ENCODE peak calls at places on chromosomes 2 and 18, in seven cellular contexts. I, K, P, L, E, H and Y are unnamed samples.

GRCh38 chr2:220188031-220188430 is 560.6 kb downstream of the SLC4A3 start:
- DNase-seq in H (no peak), E (no peak), I (peak), K (no peak), P (no peak), L (no peak), Y (no peak)

GRCh38 chr2:108579631-108580030 is 45.4 kb downstream of the LIMS1 start:
- DNase-seq in E (peak), K (peak), H (no peak), I (no peak), P (no peak), L (no peak), Y (no peak)

GRCh38 chr2:69907216-69907615 is 7.7 kb upstream of the MXD1 start:
- DNase-seq in I (no peak), H (no peak), P (no peak), L (no peak), E (no peak), K (no peak), Y (no peak)

GRCh38 chr2:37874470-37874869 is 50.6 kb upstream of the RMDN2 start:
- DNase-seq in I (no peak), L (no peak), P (no peak), K (no peak), E (no peak), H (no peak), Y (no peak)

GRCh38 chr18:12911928-12912703 is 28.1 kb upstream of the PTPN2 start:
- DNase-seq in I (no peak), L (no peak), E (no peak), H (no peak), K (no peak), P (no peak), Y (no peak)

GRCh38 chr2:176492583-176492982 is 223.3 kb downstream of the MTX2 start:
- DNase-seq in E (no peak), H (no peak), P (no peak), K (no peak), L (no peak), I (no peak), Y (no peak)

GRCh38 chr2:169480079-169480465 is 778 bp downstream of the BBS5 start:
- DNase-seq in K (no peak), I (no peak), P (no peak), H (no peak), L (no peak), E (no peak), Y (no peak)

GRCh38 chr2:1744446-1745170 is at the start of gene PXDN:
- DNase-seq in K (no peak), L (no peak), I (no peak), E (no peak), P (peak), H (peak), Y (no peak)

GRCh38 chr2:216796096-216796840 is 63.6 kb downstream of the TNP1 start:
- DNase-seq in K (no peak), L (no peak), H (no peak), P (no peak), I (no peak), E (no peak), Y (no peak)

GRCh38 chr2:73700661-73701447 is 36.3 kb downstream of the TPRKB start:
- DNase-seq in E (peak), L (no peak), P (no peak), H (no peak), K (no peak), I (peak), Y (no peak)

GRCh38 chr2:172698041-172698863 is 37.4 kb upstream of the RAPGEF4 start:
- DNase-seq in I (peak), L (no peak), P (no peak), K (no peak), H (no peak), E (no peak), Y (no peak)

GRCh38 chr2:234967874-234968208 is 16.0 kb downstream of the SH3BP4 start:
- DNase-seq in P (no peak), K (no peak), L (no peak), E (no peak), H (no peak), I (no peak), Y (no peak)

GRCh38 chr2:120465012-120465700 is 119.2 kb downstream of the INHBB start:
- DNase-seq in P (no peak), E (no peak), H (no peak), K (no peak), L (no peak), I (no peak), Y (no peak)

DNA sequence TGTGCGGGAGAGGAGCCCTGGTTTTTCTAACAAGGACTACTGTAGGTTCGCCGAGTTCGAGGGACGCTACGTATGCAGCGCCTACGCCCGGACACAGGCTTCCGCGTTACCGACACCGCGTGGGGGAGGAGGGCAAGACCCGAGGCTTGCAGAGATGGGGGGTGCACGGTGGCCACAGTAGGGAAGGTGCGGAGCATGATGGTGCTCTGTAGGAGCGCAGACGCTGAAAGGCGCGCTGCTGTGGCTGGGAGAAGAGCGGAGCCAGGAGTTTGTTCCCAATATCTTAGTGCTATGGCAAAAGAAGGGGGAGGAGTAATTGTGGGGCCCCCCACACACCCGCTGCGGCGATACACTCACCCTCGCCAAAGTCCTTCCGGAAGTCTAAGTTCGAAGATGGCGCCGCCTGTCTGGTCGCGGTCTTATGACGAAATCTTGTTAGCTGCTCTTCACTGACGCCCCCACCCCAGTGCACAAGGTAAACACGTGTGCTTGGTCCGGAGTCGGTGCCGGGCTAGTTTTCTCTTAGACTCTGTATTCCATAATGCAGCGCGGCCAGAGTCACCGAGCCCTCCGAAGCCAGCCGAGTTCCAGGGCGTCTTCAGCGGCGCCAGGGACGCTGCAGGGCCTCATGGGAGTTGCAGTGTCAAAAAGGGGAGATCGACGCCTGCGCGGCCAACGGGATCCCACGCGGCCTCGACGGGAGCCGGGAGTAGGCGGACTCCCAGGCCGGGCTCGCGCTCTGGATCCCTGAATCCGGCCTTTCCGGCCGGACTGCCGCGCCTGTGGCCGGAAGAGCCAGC is at the start of gene GTF3C2:
- DNase-seq in P (peak), L (peak), I (peak), E (peak), K (peak), H (peak), Y (peak)
- H3K27ac ChIP-seq in P (peak), L (peak), I (peak), E (peak), K (peak), H (peak), Y (peak)

GRCh38 chr2:113118263-113118657 is 9.1 kb upstream of the IL1RN start:
- DNase-seq in P (no peak), L (no peak), H (no peak), E (no peak), I (peak), K (no peak), Y (no peak)
- H3K27ac ChIP-seq in P (no peak), L (peak), H (no peak), E (peak), I (peak), K (no peak), Y (no peak)

GRCh38 chr2:84914334-84914733 is 8.9 kb downstream of the TMSB10 start:
- DNase-seq in E (no peak), H (no peak), L (peak), I (no peak), K (no peak), P (no peak), Y (no peak)

GRCh38 chr2:84906900-84907714 is 1.7 kb downstream of the TMSB10 start:
- DNase-seq in P (peak), L (peak), H (peak), I (peak), E (peak), K (peak), Y (peak)

GRCh38 chr2:84912984-84913383 is 7.5 kb downstream of the TMSB10 start:
- DNase-seq in K (no peak), P (no peak), E (no peak), L (no peak), I (no peak), H (no peak), Y (no peak)

GRCh38 chr2:84908948-84909713 is 3.7 kb downstream of the TMSB10 start:
- DNase-seq in E (no peak), H (no peak), L (no peak), P (no peak), I (no peak), K (no peak), Y (no peak)

GRCh38 chr2:84911135-84911678 is 5.8 kb downstream of the TMSB10 start:
- DNase-seq in E (no peak), P (no peak), H (no peak), L (no peak), K (no peak), I (no peak), Y (no peak)
- H3K27ac ChIP-seq in E (no peak), P (no peak), H (no peak), L (no peak), K (no peak), I (no peak), Y (no peak)

GRCh38 chr2:16254356-16254965 is 314.1 kb downstream of the MYCN start:
- DNase-seq in L (no peak), P (no peak), K (no peak), I (no peak), H (no peak), E (no peak), Y (no peak)
- H3K27ac ChIP-seq in L (no peak), P (no peak), K (no peak), I (no peak), H (no peak), E (no peak), Y (no peak)